ENCODE peak calls at places on chromosomes 6 and 20, in six cellular contexts. D is H1, F is HepG2, G is K562, V is GM12878, R is HCT116. B is an unnamed sample.

GRCh38 chr6:97026298-97026697 is 101.8 kb downstream of the KLHL32 start:
- DNase-seq in R (no peak), F (no peak), V (no peak), D (no peak), G (no peak), B (no peak)

GRCh38 chr6:29850011-29850553 is 22.5 kb downstream of the HLA-G start:
- DNase-seq in G (peak), F (no peak), R (no peak), D (no peak), V (no peak), B (no peak)

GRCh38 chr6:134065706-134066105 is 13.3 kb upstream of the SLC2A12 start:
- DNase-seq in D (no peak), F (peak), R (peak), V (no peak), G (peak), B (no peak)

GRCh38 chr6:31005249-31006020 is 4.8 kb upstream of the MUC22 start:
- DNase-seq in F (no peak), D (no peak), G (no peak), R (no peak), V (no peak), B (no peak)

GRCh38 chr6:99151634-99152344 is 197.7 kb downstream of the FAXC start:
- DNase-seq in R (peak), V (peak), D (peak), G (peak), F (peak), B (peak)

GRCh38 chr6:151257984-151258445 is 18.2 kb downstream of the AKAP12 start:
- DNase-seq in G (no peak), F (no peak), R (no peak), D (no peak), V (no peak), B (no peak)

GRCh38 chr6:37615564-37616340 is 81.9 kb downstream of the MDGA1 start:
- DNase-seq in R (peak), D (no peak), V (no peak), F (no peak), G (peak), B (no peak)

GRCh38 chr20:14334306-14334930 is 3.0 kb downstream of the FLRT3 start:
- DNase-seq in V (no peak), R (no peak), F (peak), G (no peak), D (peak), B (peak)

GRCh38 chr20:57651977-57652864 is 32.0 kb upstream of the ZBP1 start:
- DNase-seq in V (no peak), G (peak), D (no peak), R (no peak), F (no peak), B (no peak)

GRCh38 chr6:166286831-166287271 is 21.3 kb downstream of the PRR18 start:
- DNase-seq in G (no peak), F (no peak), V (peak), D (no peak), R (no peak), B (no peak)

GRCh38 chr6:38144365-38144764 is 324.8 kb downstream of the ZFAND3 start:
- DNase-seq in F (no peak), R (no peak), G (no peak), D (no peak), V (no peak), B (no peak)

GRCh38 chr6:119449253-119450156 is 99.9 kb upstream of the MAN1A1 start:
- DNase-seq in D (no peak), F (no peak), G (no peak), R (no peak), V (no peak), B (no peak)

GRCh38 chr6:93784794-93785757 is 365.7 kb upstream of the EPHA7 start:
- DNase-seq in F (no peak), R (no peak), V (no peak), G (no peak), D (no peak), B (no peak)

GRCh38 chr6:142702501-142703460 is 242.2 kb downstream of the HIVEP2 start:
- DNase-seq in R (no peak), F (no peak), D (no peak), G (peak), V (no peak), B (no peak)

GRCh38 chr20:59269396-59270025 is 30.9 kb upstream of the EDN3 start:
- DNase-seq in R (no peak), F (no peak), G (no peak), D (no peak), V (no peak), B (no peak)

GRCh38 chr6:170068496-170068895 is 222.4 kb downstream of the DLL1 start:
- DNase-seq in D (no peak), F (no peak), R (no peak), V (no peak), G (no peak), B (no peak)

GRCh38 chr6:40395066-40395697 is 192.0 kb downstream of the LRFN2 start:
- DNase-seq in D (no peak), G (no peak), F (no peak), V (no peak), R (no peak), B (no peak)

GRCh38 chr20:17605131-17605660 is 35.3 kb downstream of the DSTN start:
- DNase-seq in R (no peak), F (peak), G (no peak), V (no peak), D (no peak), B (no peak)

GRCh38 chr20:58982406-58983114 is 1.5 kb downstream of the NELFCD start:
- DNase-seq in D (no peak), R (no peak), G (peak), V (no peak), F (no peak), B (no peak)

DNA sequence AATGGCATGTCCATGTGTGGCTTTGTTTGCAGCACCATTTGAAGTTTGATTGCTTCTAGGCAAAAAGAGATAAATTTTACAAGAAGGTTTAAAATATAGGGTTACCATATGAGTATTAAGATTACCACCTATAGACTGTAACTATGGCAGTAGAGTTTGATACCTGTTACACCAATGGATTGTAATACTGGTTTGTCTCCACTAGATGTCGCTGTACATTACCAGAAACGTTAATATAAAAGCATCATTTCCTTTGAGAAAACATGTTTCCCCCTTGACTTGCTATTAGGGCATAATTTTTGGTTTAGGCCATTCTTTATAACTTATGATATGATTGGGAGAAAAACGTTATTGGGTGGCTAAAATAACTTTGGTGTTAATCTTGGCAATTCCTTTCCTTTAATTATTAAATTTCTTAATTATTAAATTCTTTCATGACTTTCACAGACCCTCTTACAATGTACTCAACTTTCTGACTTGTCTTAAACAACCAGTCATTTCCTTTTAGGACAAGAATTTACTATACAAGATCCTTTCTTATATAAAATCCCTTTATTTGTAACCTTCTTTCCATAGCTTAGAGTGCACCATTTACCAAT is 42.8 kb downstream of the HLA-DPB1 start:
- DNase-seq in R (peak), F (peak), D (no peak), G (peak), V (no peak), B (no peak)
- TF ChIP-seq YY1 in R (no peak), F (no peak), D (no peak), G (no peak), V (no peak), B (no peak)

GRCh38 chr20:24001901-24002405 is 13.4 kb upstream of the GGTLC1 start:
- DNase-seq in V (no peak), F (no peak), D (no peak), G (no peak), R (no peak), B (no peak)

GRCh38 chr20:23998392-23998791 is 9.8 kb upstream of the GGTLC1 start:
- DNase-seq in V (no peak), D (no peak), F (no peak), G (no peak), R (no peak), B (no peak)

DNA sequence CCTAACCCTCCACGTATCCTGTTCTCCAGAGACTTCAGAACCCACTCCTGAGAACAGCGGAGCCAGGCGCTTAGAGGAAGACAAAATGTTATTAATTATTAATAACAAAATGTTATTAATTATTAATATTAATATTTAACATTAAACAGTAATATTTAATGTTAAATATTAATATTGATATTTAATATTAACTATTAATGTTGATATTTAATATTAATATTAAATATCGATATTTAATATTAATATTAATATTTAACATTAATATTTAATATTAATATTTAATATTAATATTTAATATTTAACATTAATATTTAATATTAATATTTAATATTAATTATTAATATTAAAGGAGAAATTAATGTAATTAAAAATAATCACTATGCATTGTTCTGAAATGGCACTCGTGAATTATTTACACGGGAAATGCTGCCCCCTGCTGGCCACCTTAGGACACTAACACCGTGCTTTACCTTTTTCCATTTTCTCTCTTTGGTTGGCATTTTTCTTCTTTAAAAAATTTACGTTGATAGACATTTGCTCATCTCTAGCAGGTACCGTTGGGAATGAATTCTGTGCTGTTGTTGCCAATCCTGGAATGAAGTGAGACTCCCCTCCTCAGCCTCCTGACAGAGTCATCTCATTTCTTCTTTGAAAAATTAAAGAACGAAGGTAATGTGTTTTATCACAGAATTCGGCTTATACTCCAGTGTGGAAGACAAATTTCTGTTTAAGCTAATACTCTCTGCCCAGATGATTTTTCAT is 7.5 kb upstream of the GGTLC1 start:
- DNase-seq in F (peak), D (peak), R (peak), G (peak), V (no peak), B (no peak)
- TF ChIP-seq ZNF274 in F (no peak), D (no peak), R (no peak), G (no peak), V (no peak), B (no peak)

GRCh38 chr6:10221186-10221585 is 193.7 kb downstream of the TFAP2A start:
- DNase-seq in F (no peak), V (no peak), D (no peak), G (no peak), R (no peak), B (no peak)
- TF ChIP-seq YY1 in F (no peak), V (no peak), D (no peak), G (no peak), R (no peak), B (no peak)

GRCh38 chr20:11459090-11459877 is 458.4 kb upstream of the BTBD3 start:
- DNase-seq in R (no peak), D (no peak), F (no peak), G (no peak), V (no peak), B (no peak)
- TF ChIP-seq ZNF274 in R (no peak), D (no peak), F (no peak), G (no peak), V (no peak), B (no peak)

DNA sequence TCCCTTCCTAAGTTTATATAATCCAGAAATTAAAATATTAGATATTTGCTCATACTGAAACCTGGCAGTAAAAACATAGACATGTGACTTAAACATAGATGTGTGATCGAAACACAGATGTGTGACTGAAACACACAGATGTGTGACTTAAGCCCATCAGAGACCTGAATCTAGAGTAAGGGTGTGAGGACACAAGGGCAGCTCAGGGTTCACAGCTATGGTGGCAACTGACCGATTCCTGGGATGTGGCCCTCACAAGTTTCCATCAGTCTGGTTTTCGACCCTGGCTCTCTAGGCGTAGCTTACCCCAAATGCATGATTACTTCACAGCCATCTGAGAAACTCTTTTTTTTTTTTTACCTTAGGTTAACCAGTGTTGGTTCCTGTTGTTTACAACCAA is 137.0 kb downstream of the NRN1 start:
- DNase-seq in D (no peak), V (no peak), F (no peak), G (no peak), R (no peak), B (no peak)
- TF ChIP-seq YY1 in D (no peak), V (no peak), F (no peak), G (no peak), R (no peak), B (no peak)

GRCh38 chr6:77455271-77455670 is 8.0 kb downstream of the HTR1B start:
- DNase-seq in G (no peak), F (no peak), D (no peak), V (no peak), R (no peak), B (no peak)

GRCh38 chr6:77454386-77454785 is 8.9 kb downstream of the HTR1B start:
- DNase-seq in G (no peak), D (no peak), V (no peak), R (no peak), F (no peak), B (no peak)

GRCh38 chr6:77456531-77457248 is 6.6 kb downstream of the HTR1B start:
- DNase-seq in G (no peak), F (peak), D (no peak), V (no peak), R (peak), B (no peak)

GRCh38 chr6:77458421-77458820 is 4.9 kb downstream of the HTR1B start:
- DNase-seq in R (no peak), V (no peak), D (no peak), F (no peak), G (no peak), B (no peak)

GRCh38 chr6:77457720-77458349 is 5.5 kb downstream of the HTR1B start:
- DNase-seq in R (peak), D (no peak), V (no peak), F (peak), G (peak), B (peak)
- TF ChIP-seq ZNF274 in R (no peak), D (no peak), V (no peak), F (no peak), G (no peak), B (no peak)

DNA sequence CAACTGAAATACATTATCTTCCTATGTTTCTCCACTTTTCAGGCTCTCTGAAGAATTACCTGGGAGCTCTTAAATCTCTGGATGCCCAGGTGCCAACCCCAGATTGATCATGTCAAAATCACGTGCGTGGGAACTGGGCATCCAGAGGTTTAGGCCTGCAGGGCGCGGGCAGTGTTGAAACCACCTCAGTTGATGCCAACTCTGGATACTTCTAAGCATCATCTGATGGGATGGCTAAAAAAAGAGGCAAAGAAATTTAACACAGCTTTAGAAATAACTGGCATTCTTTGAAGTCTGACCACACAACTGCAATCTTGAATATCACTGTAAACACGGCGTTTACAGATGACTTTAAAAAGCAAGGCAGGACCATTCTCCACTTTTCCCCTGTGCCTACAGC is 41.9 kb downstream of the PTGIS start:
- DNase-seq in F (no peak), G (no peak), V (no peak), R (no peak), D (no peak), B (no peak)
- TF ChIP-seq YY1 in F (no peak), G (no peak), V (no peak), R (no peak), D (no peak), B (no peak)